ENCODE peak calls at places on chromosomes 2 and 18, in ten cellular contexts. One of them, this sample, is unnamed.

GRCh38 chr18:61669320-61669719 is 223.5 kb downstream of the RNF152 start:
- DNase-seq in ELR: peak; percentile 17
- DNase-seq in NCI-H2107: no peak
- DNase-seq in right cardiac atrium: no peak
- DNase-seq in MCF 10A: no peak
- DNase-seq in brain microvascular endothelial cell: peak; percentile 50
- DNase-seq in ovary: no peak
- DNase-seq in effector memory CD8-positive, alpha-beta T cell: no peak
- DNase-seq in progenitor cell of endocrine pancreas: no peak
- DNase-seq in T-helper 1 cell: no peak
- DNase-seq in this sample: no peak

GRCh38 chr2:240396623-240397541 is 38.6 kb upstream of the GPC1 start:
- DNase-seq in ELR: no peak
- DNase-seq in NCI-H2107: no peak
- DNase-seq in right cardiac atrium: no peak
- DNase-seq in MCF 10A: no peak
- DNase-seq in brain microvascular endothelial cell: no peak
- DNase-seq in ovary: no peak
- DNase-seq in effector memory CD8-positive, alpha-beta T cell: no peak
- DNase-seq in progenitor cell of endocrine pancreas: no peak
- DNase-seq in T-helper 1 cell: no peak
- DNase-seq in this sample: no peak

GRCh38 chr2:181129654-181130053 is 149.2 kb downstream of the UBE2E3 start:
- DNase-seq in ELR: no peak
- DNase-seq in NCI-H2107: no peak
- DNase-seq in right cardiac atrium: no peak
- DNase-seq in MCF 10A: no peak
- DNase-seq in brain microvascular endothelial cell: no peak
- DNase-seq in ovary: no peak
- DNase-seq in effector memory CD8-positive, alpha-beta T cell: no peak
- DNase-seq in progenitor cell of endocrine pancreas: no peak
- DNase-seq in T-helper 1 cell: no peak
- DNase-seq in this sample: no peak

GRCh38 chr2:152304845-152305244 is 30.1 kb upstream of the FMNL2 start:
- DNase-seq in ELR: no peak
- DNase-seq in NCI-H2107: no peak
- DNase-seq in right cardiac atrium: no peak
- DNase-seq in MCF 10A: peak; percentile 50
- DNase-seq in brain microvascular endothelial cell: no peak
- DNase-seq in ovary: no peak
- DNase-seq in effector memory CD8-positive, alpha-beta T cell: no peak
- DNase-seq in progenitor cell of endocrine pancreas: no peak
- DNase-seq in T-helper 1 cell: no peak
- DNase-seq in this sample: no peak

GRCh38 chr2:230870544-230871360 is 6.0 kb downstream of the ITM2C start:
- DNase-seq in ELR: no peak
- DNase-seq in NCI-H2107: no peak
- DNase-seq in right cardiac atrium: no peak
- DNase-seq in MCF 10A: no peak
- DNase-seq in brain microvascular endothelial cell: no peak
- DNase-seq in ovary: no peak
- DNase-seq in effector memory CD8-positive, alpha-beta T cell: no peak
- DNase-seq in progenitor cell of endocrine pancreas: no peak
- DNase-seq in T-helper 1 cell: no peak
- DNase-seq in this sample: no peak

GRCh38 chr18:71327443-71328120 is 1038.7 kb downstream of the SOCS6 start:
- DNase-seq in ELR: no peak
- DNase-seq in NCI-H2107: no peak
- DNase-seq in right cardiac atrium: no peak
- DNase-seq in MCF 10A: no peak
- DNase-seq in brain microvascular endothelial cell: no peak
- DNase-seq in ovary: no peak
- DNase-seq in effector memory CD8-positive, alpha-beta T cell: no peak
- DNase-seq in progenitor cell of endocrine pancreas: no peak
- DNase-seq in T-helper 1 cell: no peak
- DNase-seq in this sample: no peak

GRCh38 chr18:12460874-12461273 is 53.1 kb downstream of the PRELID3A start:
- DNase-seq in ELR: no peak
- DNase-seq in NCI-H2107: no peak
- DNase-seq in right cardiac atrium: peak; percentile 68
- DNase-seq in MCF 10A: no peak
- DNase-seq in brain microvascular endothelial cell: peak; percentile 63
- DNase-seq in ovary: no peak
- DNase-seq in effector memory CD8-positive, alpha-beta T cell: no peak
- DNase-seq in progenitor cell of endocrine pancreas: no peak
- DNase-seq in T-helper 1 cell: no peak
- DNase-seq in this sample: no peak

GRCh38 chr18:76821875-76822509 is 365 bp upstream of the ZNF236 start:
- DNase-seq in ELR: peak; percentile 59
- DNase-seq in NCI-H2107: peak; percentile 72
- DNase-seq in right cardiac atrium: peak; percentile 89
- DNase-seq in MCF 10A: peak; percentile 55
- DNase-seq in brain microvascular endothelial cell: no peak
- DNase-seq in ovary: peak; percentile 73
- DNase-seq in effector memory CD8-positive, alpha-beta T cell: peak; percentile 68
- DNase-seq in progenitor cell of endocrine pancreas: peak; percentile 28
- DNase-seq in T-helper 1 cell: peak; percentile 51
- DNase-seq in this sample: peak; percentile 19

GRCh38 chr2:164028764-164029534 is 293.1 kb upstream of the FIGN start:
- DNase-seq in ELR: peak; percentile 20
- DNase-seq in NCI-H2107: no peak
- DNase-seq in right cardiac atrium: no peak
- DNase-seq in MCF 10A: no peak
- DNase-seq in brain microvascular endothelial cell: no peak
- DNase-seq in ovary: no peak
- DNase-seq in effector memory CD8-positive, alpha-beta T cell: no peak
- DNase-seq in progenitor cell of endocrine pancreas: no peak
- DNase-seq in T-helper 1 cell: no peak
- DNase-seq in this sample: peak; percentile 41

GRCh38 chr2:241399941-241400922 is 44.1 kb downstream of the FARP2 start:
- DNase-seq in ELR: no peak
- DNase-seq in NCI-H2107: no peak
- DNase-seq in right cardiac atrium: no peak
- DNase-seq in MCF 10A: no peak
- DNase-seq in brain microvascular endothelial cell: no peak
- DNase-seq in ovary: no peak
- DNase-seq in effector memory CD8-positive, alpha-beta T cell: no peak
- DNase-seq in progenitor cell of endocrine pancreas: no peak
- DNase-seq in T-helper 1 cell: no peak
- DNase-seq in this sample: no peak

GRCh38 chr2:218295029-218295428 is 2.7 kb upstream of the TMBIM1 start:
- DNase-seq in ELR: no peak
- DNase-seq in NCI-H2107: no peak
- DNase-seq in right cardiac atrium: no peak
- DNase-seq in MCF 10A: no peak
- DNase-seq in brain microvascular endothelial cell: no peak
- DNase-seq in ovary: no peak
- DNase-seq in effector memory CD8-positive, alpha-beta T cell: no peak
- DNase-seq in progenitor cell of endocrine pancreas: no peak
- DNase-seq in T-helper 1 cell: no peak
- DNase-seq in this sample: no peak

GRCh38 chr2:191866195-191866594 is 19.3 kb upstream of the CAVIN2 start:
- DNase-seq in ELR: no peak
- DNase-seq in NCI-H2107: no peak
- DNase-seq in right cardiac atrium: no peak
- DNase-seq in MCF 10A: no peak
- DNase-seq in brain microvascular endothelial cell: no peak
- DNase-seq in ovary: no peak
- DNase-seq in effector memory CD8-positive, alpha-beta T cell: no peak
- DNase-seq in progenitor cell of endocrine pancreas: no peak
- DNase-seq in T-helper 1 cell: no peak
- DNase-seq in this sample: no peak

GRCh38 chr18:44927127-44927849 is 246.6 kb downstream of the SETBP1 start:
- DNase-seq in ELR: no peak
- DNase-seq in NCI-H2107: no peak
- DNase-seq in right cardiac atrium: no peak
- DNase-seq in MCF 10A: no peak
- DNase-seq in brain microvascular endothelial cell: no peak
- DNase-seq in ovary: no peak
- DNase-seq in effector memory CD8-positive, alpha-beta T cell: no peak
- DNase-seq in progenitor cell of endocrine pancreas: no peak
- DNase-seq in T-helper 1 cell: no peak
- DNase-seq in this sample: no peak

GRCh38 chr2:16293398-16293797 is 353.0 kb downstream of the MYCN start:
- DNase-seq in ELR: no peak
- DNase-seq in NCI-H2107: no peak
- DNase-seq in right cardiac atrium: no peak
- DNase-seq in MCF 10A: no peak
- DNase-seq in brain microvascular endothelial cell: no peak
- DNase-seq in ovary: no peak
- DNase-seq in effector memory CD8-positive, alpha-beta T cell: no peak
- DNase-seq in progenitor cell of endocrine pancreas: no peak
- DNase-seq in T-helper 1 cell: no peak
- DNase-seq in this sample: no peak

GRCh38 chr2:214504599-214505376 is 93.9 kb downstream of the VWC2L start:
- DNase-seq in ELR: no peak
- DNase-seq in NCI-H2107: no peak
- DNase-seq in right cardiac atrium: no peak
- DNase-seq in MCF 10A: peak; percentile 22
- DNase-seq in brain microvascular endothelial cell: no peak
- DNase-seq in ovary: no peak
- DNase-seq in effector memory CD8-positive, alpha-beta T cell: no peak
- DNase-seq in progenitor cell of endocrine pancreas: no peak
- DNase-seq in T-helper 1 cell: no peak
- DNase-seq in this sample: no peak

GRCh38 chr2:178934571-178934970 is 115.4 kb downstream of the CCDC141 start:
- DNase-seq in ELR: no peak
- DNase-seq in NCI-H2107: no peak
- DNase-seq in right cardiac atrium: no peak
- DNase-seq in MCF 10A: no peak
- DNase-seq in brain microvascular endothelial cell: no peak
- DNase-seq in ovary: no peak
- DNase-seq in effector memory CD8-positive, alpha-beta T cell: no peak
- DNase-seq in progenitor cell of endocrine pancreas: no peak
- DNase-seq in T-helper 1 cell: no peak
- DNase-seq in this sample: no peak

GRCh38 chr2:132421198-132421780 is 4.7 kb downstream of the GPR39 start:
- DNase-seq in ELR: peak; percentile 59
- DNase-seq in NCI-H2107: no peak
- DNase-seq in right cardiac atrium: no peak
- DNase-seq in MCF 10A: no peak
- DNase-seq in brain microvascular endothelial cell: no peak
- DNase-seq in ovary: no peak
- DNase-seq in effector memory CD8-positive, alpha-beta T cell: no peak
- DNase-seq in progenitor cell of endocrine pancreas: no peak
- DNase-seq in T-helper 1 cell: no peak
- DNase-seq in this sample: no peak

GRCh38 chr18:14746897-14747296 is 1.1 kb upstream of the ANKRD30B start:
- DNase-seq in ELR: no peak
- DNase-seq in NCI-H2107: no peak
- DNase-seq in right cardiac atrium: peak; percentile 38
- DNase-seq in MCF 10A: no peak
- DNase-seq in brain microvascular endothelial cell: no peak
- DNase-seq in ovary: no peak
- DNase-seq in effector memory CD8-positive, alpha-beta T cell: no peak
- DNase-seq in progenitor cell of endocrine pancreas: no peak
- DNase-seq in T-helper 1 cell: no peak
- DNase-seq in this sample: no peak

GRCh38 chr18:56314396-56314795 is 324.0 kb downstream of the TXNL1 start:
- DNase-seq in ELR: peak; percentile 2
- DNase-seq in NCI-H2107: no peak
- DNase-seq in right cardiac atrium: no peak
- DNase-seq in MCF 10A: peak; percentile 9
- DNase-seq in brain microvascular endothelial cell: no peak
- DNase-seq in ovary: no peak
- DNase-seq in effector memory CD8-positive, alpha-beta T cell: no peak
- DNase-seq in progenitor cell of endocrine pancreas: no peak
- DNase-seq in T-helper 1 cell: no peak
- DNase-seq in this sample: no peak

GRCh38 chr2:190947139-190947538 is 66.5 kb downstream of the GLS start:
- DNase-seq in ELR: peak; percentile 28
- DNase-seq in NCI-H2107: no peak
- DNase-seq in right cardiac atrium: no peak
- DNase-seq in MCF 10A: no peak
- DNase-seq in brain microvascular endothelial cell: peak; percentile 38
- DNase-seq in ovary: no peak
- DNase-seq in effector memory CD8-positive, alpha-beta T cell: no peak
- DNase-seq in progenitor cell of endocrine pancreas: no peak
- DNase-seq in T-helper 1 cell: no peak
- DNase-seq in this sample: no peak

GRCh38 chr2:137969418-137969765 is 5.1 kb downstream of the HNMT start:
- DNase-seq in ELR: peak; percentile 58
- DNase-seq in NCI-H2107: no peak
- DNase-seq in right cardiac atrium: no peak
- DNase-seq in MCF 10A: peak; percentile 92
- DNase-seq in brain microvascular endothelial cell: peak; percentile 83
- DNase-seq in ovary: no peak
- DNase-seq in effector memory CD8-positive, alpha-beta T cell: no peak
- DNase-seq in progenitor cell of endocrine pancreas: no peak
- DNase-seq in T-helper 1 cell: no peak
- DNase-seq in this sample: peak; percentile 35

GRCh38 chr2:95025406-95026319 is at the start of gene MAL:
- DNase-seq in ELR: no peak
- DNase-seq in NCI-H2107: no peak
- DNase-seq in right cardiac atrium: peak; percentile 62
- DNase-seq in MCF 10A: no peak
- DNase-seq in brain microvascular endothelial cell: no peak
- DNase-seq in ovary: no peak
- DNase-seq in effector memory CD8-positive, alpha-beta T cell: no peak
- DNase-seq in progenitor cell of endocrine pancreas: no peak
- DNase-seq in T-helper 1 cell: no peak
- DNase-seq in this sample: no peak

GRCh38 chr18:75267643-75268184 is 57.1 kb downstream of the TSHZ1 start:
- DNase-seq in ELR: no peak
- DNase-seq in NCI-H2107: no peak
- DNase-seq in right cardiac atrium: no peak
- DNase-seq in MCF 10A: no peak
- DNase-seq in brain microvascular endothelial cell: no peak
- DNase-seq in ovary: no peak
- DNase-seq in effector memory CD8-positive, alpha-beta T cell: no peak
- DNase-seq in progenitor cell of endocrine pancreas: no peak
- DNase-seq in T-helper 1 cell: no peak
- DNase-seq in this sample: no peak

GRCh38 chr2:12507295-12507694 is 209.4 kb upstream of the TRIB2 start:
- DNase-seq in ELR: peak; percentile 90
- DNase-seq in NCI-H2107: no peak
- DNase-seq in right cardiac atrium: no peak
- DNase-seq in MCF 10A: peak; percentile 99
- DNase-seq in brain microvascular endothelial cell: no peak
- DNase-seq in ovary: peak; percentile 65
- DNase-seq in effector memory CD8-positive, alpha-beta T cell: peak; percentile 49
- DNase-seq in progenitor cell of endocrine pancreas: no peak
- DNase-seq in T-helper 1 cell: no peak
- DNase-seq in this sample: peak; percentile 97

GRCh38 chr2:108449410-108450200 is 599 bp downstream of the GCC2 start:
- DNase-seq in ELR: peak; percentile 56
- DNase-seq in NCI-H2107: no peak
- DNase-seq in right cardiac atrium: no peak
- DNase-seq in MCF 10A: no peak
- DNase-seq in brain microvascular endothelial cell: peak; percentile 25
- DNase-seq in ovary: no peak
- DNase-seq in effector memory CD8-positive, alpha-beta T cell: peak; percentile 35
- DNase-seq in progenitor cell of endocrine pancreas: no peak
- DNase-seq in T-helper 1 cell: no peak
- DNase-seq in this sample: peak; percentile 14

GRCh38 chr18:79245517-79246001 is 150.2 kb upstream of the NFATC1 start:
- DNase-seq in ELR: peak; percentile 1
- DNase-seq in NCI-H2107: no peak
- DNase-seq in right cardiac atrium: no peak
- DNase-seq in MCF 10A: peak; percentile 86
- DNase-seq in brain microvascular endothelial cell: no peak
- DNase-seq in ovary: no peak
- DNase-seq in effector memory CD8-positive, alpha-beta T cell: peak; percentile 30
- DNase-seq in progenitor cell of endocrine pancreas: no peak
- DNase-seq in T-helper 1 cell: peak; percentile 33
- DNase-seq in this sample: no peak

GRCh38 chr2:207561386-207562080 is 31.8 kb downstream of the CREB1 start:
- DNase-seq in ELR: peak; percentile 23
- DNase-seq in NCI-H2107: no peak
- DNase-seq in right cardiac atrium: no peak
- DNase-seq in MCF 10A: no peak
- DNase-seq in brain microvascular endothelial cell: no peak
- DNase-seq in ovary: no peak
- DNase-seq in effector memory CD8-positive, alpha-beta T cell: no peak
- DNase-seq in progenitor cell of endocrine pancreas: no peak
- DNase-seq in T-helper 1 cell: no peak
- DNase-seq in this sample: no peak

GRCh38 chr2:215727507-215728503 is 285.5 kb downstream of the MREG start:
- DNase-seq in ELR: peak; percentile 55
- DNase-seq in NCI-H2107: no peak
- DNase-seq in right cardiac atrium: no peak
- DNase-seq in MCF 10A: no peak
- DNase-seq in brain microvascular endothelial cell: no peak
- DNase-seq in ovary: no peak
- DNase-seq in effector memory CD8-positive, alpha-beta T cell: no peak
- DNase-seq in progenitor cell of endocrine pancreas: no peak
- DNase-seq in T-helper 1 cell: no peak
- DNase-seq in this sample: no peak

This sample was measured in kidney glomerular epithelial cell.